ENCODE peak calls at places on chromosomes 3 and 15, in four cellular contexts. One of them, this sample, is unnamed.

GRCh38 chr3:66396161-66396760 is 104.6 kb downstream of the LRIG1 start:
- DNase-seq in cerebellar nuclear complex: no peak
- DNase-seq in NCI-H2081: no peak
- DNase-seq in kidney glomerular epithelial cell: no peak
- DNase-seq in this sample: no peak

GRCh38 chr3:12933901-12934300 is 92.5 kb upstream of the RPL32 start:
- DNase-seq in cerebellar nuclear complex: no peak
- DNase-seq in NCI-H2081: no peak
- DNase-seq in kidney glomerular epithelial cell: no peak
- DNase-seq in this sample: no peak

GRCh38 chr3:7917443-7918151 is 584.0 kb upstream of the LMCD1 start:
- DNase-seq in cerebellar nuclear complex: no peak
- DNase-seq in NCI-H2081: no peak
- DNase-seq in kidney glomerular epithelial cell: no peak
- DNase-seq in this sample: no peak

GRCh38 chr3:11085078-11085840 is 69.0 kb upstream of the HRH1 start:
- DNase-seq in cerebellar nuclear complex: no peak
- DNase-seq in NCI-H2081: no peak
- DNase-seq in kidney glomerular epithelial cell: no peak
- DNase-seq in this sample: no peak

GRCh38 chr15:65392368-65392767 is 14.6 kb upstream of the IGDCC3 start:
- DNase-seq in cerebellar nuclear complex: no peak
- DNase-seq in NCI-H2081: no peak
- DNase-seq in kidney glomerular epithelial cell: no peak
- DNase-seq in this sample: no peak

GRCh38 chr3:187684880-187685279 is 14.7 kb upstream of the SST start:
- DNase-seq in cerebellar nuclear complex: no peak
- DNase-seq in NCI-H2081: no peak
- DNase-seq in kidney glomerular epithelial cell: peak
- DNase-seq in this sample: no peak

GRCh38 chr3:8166013-8166412 is 335.6 kb upstream of the LMCD1 start:
- DNase-seq in cerebellar nuclear complex: no peak
- DNase-seq in NCI-H2081: no peak
- DNase-seq in kidney glomerular epithelial cell: no peak
- DNase-seq in this sample: no peak

GRCh38 chr15:66237513-66238235 is 15.9 kb downstream of the MEGF11 start:
- DNase-seq in cerebellar nuclear complex: no peak
- DNase-seq in NCI-H2081: no peak
- DNase-seq in kidney glomerular epithelial cell: no peak
- DNase-seq in this sample: no peak

GRCh38 chr3:141071681-141072260 is 20.6 kb downstream of the SPSB4 start:
- DNase-seq in cerebellar nuclear complex: no peak
- DNase-seq in NCI-H2081: no peak
- DNase-seq in kidney glomerular epithelial cell: no peak
- DNase-seq in this sample: no peak

GRCh38 chr15:92648190-92648875 is 7.2 kb downstream of the FAM174B start:
- DNase-seq in cerebellar nuclear complex: no peak
- DNase-seq in NCI-H2081: no peak
- DNase-seq in kidney glomerular epithelial cell: no peak
- DNase-seq in this sample: no peak

GRCh38 chr15:72502220-72502809 is 28.2 kb downstream of the ARIH1 start:
- DNase-seq in cerebellar nuclear complex: no peak
- DNase-seq in NCI-H2081: no peak
- DNase-seq in kidney glomerular epithelial cell: no peak
- DNase-seq in this sample: no peak

GRCh38 chr3:127210654-127210943 is 17.7 kb downstream of the PRR23E start:
- DNase-seq in cerebellar nuclear complex: no peak
- DNase-seq in NCI-H2081: no peak
- DNase-seq in kidney glomerular epithelial cell: no peak
- DNase-seq in this sample: no peak

GRCh38 chr3:194824676-194825075 is 139.0 kb downstream of the FAM43A start:
- DNase-seq in cerebellar nuclear complex: no peak
- DNase-seq in NCI-H2081: no peak
- DNase-seq in kidney glomerular epithelial cell: no peak
- DNase-seq in this sample: no peak

GRCh38 chr3:155981669-155982068 is 111.2 kb downstream of the GMPS start:
- DNase-seq in cerebellar nuclear complex: no peak
- DNase-seq in NCI-H2081: no peak
- DNase-seq in kidney glomerular epithelial cell: no peak
- DNase-seq in this sample: no peak

GRCh38 chr3:51680196-51680595 is 9.1 kb downstream of the TEX264 start:
- DNase-seq in cerebellar nuclear complex: no peak
- DNase-seq in NCI-H2081: no peak
- DNase-seq in kidney glomerular epithelial cell: no peak
- DNase-seq in this sample: no peak

GRCh38 chr3:14425574-14426304 is 23.3 kb downstream of the SLC6A6 start:
- DNase-seq in cerebellar nuclear complex: no peak
- DNase-seq in NCI-H2081: peak
- DNase-seq in kidney glomerular epithelial cell: no peak
- DNase-seq in this sample: no peak

GRCh38 chr3:171585029-171585428 is 124.8 kb upstream of the TNIK start:
- DNase-seq in cerebellar nuclear complex: no peak
- DNase-seq in NCI-H2081: no peak
- DNase-seq in kidney glomerular epithelial cell: no peak
- DNase-seq in this sample: no peak

GRCh38 chr3:71069797-71070196 is 513.7 kb downstream of the FOXP1 start:
- DNase-seq in cerebellar nuclear complex: no peak
- DNase-seq in NCI-H2081: peak
- DNase-seq in kidney glomerular epithelial cell: peak
- DNase-seq in this sample: peak

This sample was measured in DMS153.